ENCODE peak calls at places on chromosomes 1 and 21, in four cellular contexts. P, O, U and D are unnamed samples.

GRCh38 chr1:183027031-183027430 is 3.8 kb downstream of the LAMC1 start:
- DNase-seq in P (no peak), O (no peak), U (no peak), D (no peak)

GRCh38 chr1:113192242-113192641 is 119.2 kb downstream of the LRIG2 start:
- DNase-seq in P (no peak), O (no peak), U (no peak), D (no peak)

GRCh38 chr1:223825767-223826461 is 19.8 kb downstream of the TP53BP2 start:
- DNase-seq in P (no peak), O (no peak), U (no peak), D (no peak)

GRCh38 chr1:185670187-185670627 is 64.0 kb upstream of the HMCN1 start:
- DNase-seq in P (no peak), O (no peak), U (peak), D (no peak)

GRCh38 chr21:33981341-33982101 is 65.9 kb upstream of the ATP5PO start:
- DNase-seq in P (no peak), O (no peak), U (no peak), D (peak)

GRCh38 chr1:2589331-2590232 is 3.0 kb downstream of the PRXL2B start:
- DNase-seq in P (no peak), O (no peak), U (no peak), D (no peak)

GRCh38 chr1:230641900-230642262 is 400 bp upstream of the COG2 start:
- DNase-seq in P (no peak), O (no peak), U (no peak), D (no peak)

GRCh38 chr1:15177710-15178166 is 24.2 kb downstream of the TMEM51 start:
- DNase-seq in P (no peak), O (no peak), U (no peak), D (no peak)

GRCh38 chr1:234933475-234933874 is 195.2 kb downstream of the TOMM20 start:
- DNase-seq in P (no peak), O (peak), U (no peak), D (no peak)

GRCh38 chr1:109906160-109906838 is 4.3 kb upstream of the CSF1 start:
- DNase-seq in P (no peak), O (no peak), U (no peak), D (no peak)

GRCh38 chr1:108537976-108538375 is 21.9 kb upstream of the EEIG2 start:
- DNase-seq in P (no peak), O (no peak), U (no peak), D (no peak)

GRCh38 chr1:166796620-166797236 is 42.5 kb upstream of the POGK start:
- DNase-seq in P (no peak), O (no peak), U (no peak), D (no peak)

GRCh38 chr1:153919879-153920852 is 2.6 kb downstream of the GATAD2B start:
- DNase-seq in P (no peak), O (peak), U (peak), D (no peak)